ENCODE peak calls at places on chromosomes 11 and 22, in ten cellular contexts. One of them, this sample, is unnamed.

GRCh38 chr22:38180841-38181452 is 683 bp downstream of the PLA2G6 start:
- DNase-seq in CD8-positive, alpha-beta T cell: peak; percentile 34
- DNase-seq in osteoblast: no peak
- DNase-seq in AG04450: no peak
- DNase-seq in coronary artery: no peak
- DNase-seq in GM23338: peak; percentile 49
- DNase-seq in mesendoderm: peak; percentile 53
- DNase-seq in testis: peak; percentile 67
- DNase-seq in Panc1: no peak
- DNase-seq in brain microvascular endothelial cell: no peak
- DNase-seq in this sample: peak; percentile 81

GRCh38 chr22:35846804-35847203 is 129.1 kb downstream of the APOL5 start:
- DNase-seq in testis: no peak
- DNase-seq in CD8-positive, alpha-beta T cell: no peak
- DNase-seq in osteoblast: no peak
- DNase-seq in GM23338: no peak
- DNase-seq in Panc1: no peak
- DNase-seq in AG04450: no peak
- DNase-seq in brain microvascular endothelial cell: no peak
- DNase-seq in coronary artery: no peak
- DNase-seq in mesendoderm: no peak
- DNase-seq in this sample: no peak

GRCh38 chr11:1101318-1102089 is 26.8 kb downstream of the MUC2 start:
- DNase-seq in brain microvascular endothelial cell: no peak
- DNase-seq in GM23338: no peak
- DNase-seq in CD8-positive, alpha-beta T cell: no peak
- DNase-seq in mesendoderm: no peak
- DNase-seq in testis: no peak
- DNase-seq in coronary artery: no peak
- DNase-seq in AG04450: no peak
- DNase-seq in osteoblast: no peak
- DNase-seq in Panc1: no peak
- DNase-seq in this sample: peak; percentile 70

GRCh38 chr11:122115520-122116343 is at the start of gene BLID:
- DNase-seq in coronary artery: no peak
- DNase-seq in osteoblast: no peak
- DNase-seq in GM23338: peak; percentile 88
- DNase-seq in testis: peak; percentile 81
- DNase-seq in Panc1: no peak
- DNase-seq in CD8-positive, alpha-beta T cell: no peak
- DNase-seq in mesendoderm: peak; percentile 70
- DNase-seq in brain microvascular endothelial cell: peak; percentile 60
- DNase-seq in AG04450: no peak
- DNase-seq in this sample: no peak

GRCh38 chr22:30574095-30574981 is at the start of gene GAL3ST1:
- DNase-seq in coronary artery: no peak
- DNase-seq in Panc1: no peak
- DNase-seq in testis: no peak
- DNase-seq in GM23338: peak; percentile 74
- DNase-seq in osteoblast: peak; percentile 83
- DNase-seq in CD8-positive, alpha-beta T cell: no peak
- DNase-seq in brain microvascular endothelial cell: no peak
- DNase-seq in AG04450: no peak
- DNase-seq in mesendoderm: peak; percentile 30
- DNase-seq in this sample: peak; percentile 78

GRCh38 chr11:1122356-1123002 is 35.3 kb upstream of the MUC5AC start:
- DNase-seq in testis: peak; percentile 12
- DNase-seq in coronary artery: no peak
- DNase-seq in brain microvascular endothelial cell: no peak
- DNase-seq in GM23338: no peak
- DNase-seq in osteoblast: peak; percentile 48
- DNase-seq in AG04450: no peak
- DNase-seq in mesendoderm: no peak
- DNase-seq in Panc1: no peak
- DNase-seq in CD8-positive, alpha-beta T cell: no peak
- DNase-seq in this sample: peak; percentile 59

GRCh38 chr22:37559901-37560681 is at the start of gene CDC42EP1:
- DNase-seq in mesendoderm: peak; percentile 84
- DNase-seq in AG04450: no peak
- DNase-seq in osteoblast: peak; percentile 95
- DNase-seq in GM23338: peak; percentile 72
- DNase-seq in CD8-positive, alpha-beta T cell: no peak
- DNase-seq in Panc1: no peak
- DNase-seq in testis: peak; percentile 60
- DNase-seq in brain microvascular endothelial cell: no peak
- DNase-seq in coronary artery: peak; percentile 87
- DNase-seq in this sample: peak; percentile 89

GRCh38 chr11:96044747-96045146 is 120.8 kb upstream of the MTMR2 start:
- DNase-seq in AG04450: no peak
- DNase-seq in testis: no peak
- DNase-seq in CD8-positive, alpha-beta T cell: no peak
- DNase-seq in mesendoderm: no peak
- DNase-seq in Panc1: no peak
- DNase-seq in coronary artery: no peak
- DNase-seq in brain microvascular endothelial cell: no peak
- DNase-seq in GM23338: no peak
- DNase-seq in osteoblast: no peak
- DNase-seq in this sample: no peak

GRCh38 chr11:64093233-64094039 is 57.7 kb downstream of the FLRT1 start:
- DNase-seq in brain microvascular endothelial cell: no peak
- DNase-seq in coronary artery: no peak
- DNase-seq in mesendoderm: no peak
- DNase-seq in GM23338: no peak
- DNase-seq in AG04450: no peak
- DNase-seq in Panc1: no peak
- DNase-seq in testis: peak; percentile 54
- DNase-seq in CD8-positive, alpha-beta T cell: no peak
- DNase-seq in osteoblast: no peak
- DNase-seq in this sample: no peak
- H3K27ac ChIP-seq in brain microvascular endothelial cell: no peak overlapping the region
- H3K27ac ChIP-seq in coronary artery: no peak overlapping the region
- H3K27ac ChIP-seq in mesendoderm: no peak overlapping the region
- H3K27ac ChIP-seq in GM23338: no peak overlapping the region
- H3K27ac ChIP-seq in AG04450: no peak overlapping the region
- H3K27ac ChIP-seq in Panc1: peak overlapping the region; percentile 89
- H3K27ac ChIP-seq in testis: no peak overlapping the region
- H3K27ac ChIP-seq in CD8-positive, alpha-beta T cell: no peak overlapping the region
- H3K27ac ChIP-seq in osteoblast: peak overlapping the region; percentile 77
- H3K27ac ChIP-seq in this sample: no peak overlapping the region

GRCh38 chr22:46350646-46351045 is 15.1 kb downstream of the TRMU start:
- DNase-seq in Panc1: no peak
- DNase-seq in mesendoderm: no peak
- DNase-seq in coronary artery: no peak
- DNase-seq in GM23338: no peak
- DNase-seq in AG04450: no peak
- DNase-seq in testis: no peak
- DNase-seq in CD8-positive, alpha-beta T cell: no peak
- DNase-seq in osteoblast: no peak
- DNase-seq in brain microvascular endothelial cell: no peak
- DNase-seq in this sample: peak; percentile 59

GRCh38 chr22:46350111-46350510 is 14.6 kb downstream of the TRMU start:
- DNase-seq in brain microvascular endothelial cell: no peak
- DNase-seq in testis: no peak
- DNase-seq in coronary artery: no peak
- DNase-seq in mesendoderm: no peak
- DNase-seq in osteoblast: no peak
- DNase-seq in CD8-positive, alpha-beta T cell: no peak
- DNase-seq in Panc1: no peak
- DNase-seq in AG04450: no peak
- DNase-seq in GM23338: no peak
- DNase-seq in this sample: no peak

GRCh38 chr22:46349681-46350080 is 14.2 kb downstream of the TRMU start:
- DNase-seq in mesendoderm: no peak
- DNase-seq in coronary artery: no peak
- DNase-seq in GM23338: no peak
- DNase-seq in testis: no peak
- DNase-seq in AG04450: no peak
- DNase-seq in CD8-positive, alpha-beta T cell: no peak
- DNase-seq in brain microvascular endothelial cell: no peak
- DNase-seq in osteoblast: peak; percentile 88
- DNase-seq in Panc1: no peak
- DNase-seq in this sample: peak; percentile 6

GRCh38 chr22:46348099-46348695 is 12.7 kb downstream of the TRMU start:
- DNase-seq in GM23338: no peak
- DNase-seq in brain microvascular endothelial cell: no peak
- DNase-seq in Panc1: no peak
- DNase-seq in coronary artery: no peak
- DNase-seq in AG04450: no peak
- DNase-seq in CD8-positive, alpha-beta T cell: no peak
- DNase-seq in mesendoderm: no peak
- DNase-seq in testis: no peak
- DNase-seq in osteoblast: peak; percentile 73
- DNase-seq in this sample: peak; percentile 42

DNA sequence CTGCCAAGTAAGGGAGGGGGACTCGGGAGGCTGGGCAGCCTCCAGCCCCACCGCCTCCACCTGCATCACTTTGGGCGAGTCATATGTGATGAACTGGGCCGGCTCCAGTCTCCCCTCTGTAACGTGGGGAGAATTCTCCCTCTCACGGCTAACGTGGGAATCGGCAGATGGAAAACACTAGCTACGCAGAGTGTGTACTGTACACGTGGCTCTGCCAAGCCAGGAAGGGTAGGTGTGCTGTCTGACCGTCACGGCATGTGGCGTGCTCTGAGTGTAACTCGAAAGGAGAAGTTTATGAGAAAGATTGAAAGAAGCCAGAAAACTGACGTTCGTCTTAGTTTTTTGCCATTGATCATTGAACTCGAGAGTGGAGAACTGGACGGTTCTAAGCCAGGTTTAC is 13.7 kb downstream of the TRMU start:
- DNase-seq in coronary artery: no peak
- DNase-seq in testis: no peak
- DNase-seq in mesendoderm: no peak
- DNase-seq in brain microvascular endothelial cell: no peak
- DNase-seq in Panc1: no peak
- DNase-seq in AG04450: no peak
- DNase-seq in osteoblast: peak; percentile 83
- DNase-seq in CD8-positive, alpha-beta T cell: no peak
- DNase-seq in GM23338: no peak
- DNase-seq in this sample: peak; percentile 50
- H3K27ac ChIP-seq in coronary artery: no peak overlapping the region
- H3K27ac ChIP-seq in testis: no peak overlapping the region
- H3K27ac ChIP-seq in mesendoderm: no peak overlapping the region
- H3K27ac ChIP-seq in brain microvascular endothelial cell: no peak overlapping the region
- H3K27ac ChIP-seq in Panc1: no peak overlapping the region
- H3K27ac ChIP-seq in AG04450: no peak overlapping the region
- H3K27ac ChIP-seq in osteoblast: no peak overlapping the region
- H3K27ac ChIP-seq in CD8-positive, alpha-beta T cell: no peak overlapping the region
- H3K27ac ChIP-seq in GM23338: no peak overlapping the region
- H3K27ac ChIP-seq in this sample: no peak overlapping the region

DNA sequence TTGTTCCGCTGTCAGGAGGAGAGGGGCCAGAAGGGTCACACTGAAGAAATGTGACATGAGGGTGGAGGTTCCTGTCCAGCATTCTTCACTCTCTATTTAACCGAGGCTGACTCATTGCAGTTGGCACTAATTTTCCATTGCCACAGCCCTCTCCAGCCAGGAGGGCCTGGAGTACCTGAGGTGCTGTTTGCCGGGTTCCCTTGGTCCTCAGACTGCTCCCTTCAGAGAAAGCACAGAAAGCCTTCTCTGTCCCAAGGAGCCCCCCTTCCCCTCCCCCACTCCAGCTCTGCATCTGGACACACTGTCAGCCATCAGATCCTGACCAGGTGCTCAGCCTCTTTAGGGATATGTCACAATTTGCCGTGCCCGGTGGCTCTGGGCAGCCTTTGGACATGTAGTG is 3.1 kb upstream of the C11orf91 start:
- DNase-seq in Panc1: peak; percentile 68
- DNase-seq in testis: no peak
- DNase-seq in GM23338: no peak
- DNase-seq in CD8-positive, alpha-beta T cell: no peak
- DNase-seq in osteoblast: no peak
- DNase-seq in brain microvascular endothelial cell: no peak
- DNase-seq in mesendoderm: no peak
- DNase-seq in AG04450: no peak
- DNase-seq in coronary artery: no peak
- DNase-seq in this sample: peak; percentile 79
- H3K27ac ChIP-seq in Panc1: peak overlapping the region; percentile 93
- H3K27ac ChIP-seq in testis: no peak overlapping the region
- H3K27ac ChIP-seq in GM23338: no peak overlapping the region
- H3K27ac ChIP-seq in CD8-positive, alpha-beta T cell: no peak overlapping the region
- H3K27ac ChIP-seq in osteoblast: peak overlapping the region; percentile 95
- H3K27ac ChIP-seq in brain microvascular endothelial cell: peak overlapping the region; percentile 95
- H3K27ac ChIP-seq in mesendoderm: no peak overlapping the region
- H3K27ac ChIP-seq in AG04450: no peak overlapping the region
- H3K27ac ChIP-seq in coronary artery: no peak overlapping the region
- H3K27ac ChIP-seq in this sample: peak overlapping the region; percentile 88

GRCh38 chr11:8834379-8834778 is 76.6 kb upstream of the AKIP1 start:
- DNase-seq in testis: no peak
- DNase-seq in AG04450: no peak
- DNase-seq in GM23338: peak; percentile 48
- DNase-seq in Panc1: no peak
- DNase-seq in osteoblast: peak; percentile 56
- DNase-seq in coronary artery: no peak
- DNase-seq in mesendoderm: peak; percentile 66
- DNase-seq in CD8-positive, alpha-beta T cell: no peak
- DNase-seq in brain microvascular endothelial cell: no peak
- DNase-seq in this sample: no peak

GRCh38 chr11:8839957-8840945 is 70.7 kb upstream of the AKIP1 start:
- DNase-seq in Panc1: no peak
- DNase-seq in brain microvascular endothelial cell: no peak
- DNase-seq in testis: peak; percentile 79
- DNase-seq in coronary artery: no peak
- DNase-seq in GM23338: peak; percentile 50
- DNase-seq in AG04450: no peak
- DNase-seq in osteoblast: no peak
- DNase-seq in mesendoderm: peak; percentile 65
- DNase-seq in CD8-positive, alpha-beta T cell: no peak
- DNase-seq in this sample: no peak

GRCh38 chr11:8841899-8842298 is 69.1 kb upstream of the AKIP1 start:
- DNase-seq in coronary artery: no peak
- DNase-seq in brain microvascular endothelial cell: no peak
- DNase-seq in mesendoderm: no peak
- DNase-seq in Panc1: no peak
- DNase-seq in testis: no peak
- DNase-seq in GM23338: no peak
- DNase-seq in CD8-positive, alpha-beta T cell: no peak
- DNase-seq in AG04450: no peak
- DNase-seq in osteoblast: no peak
- DNase-seq in this sample: no peak

GRCh38 chr11:8838248-8838647 is 72.7 kb upstream of the AKIP1 start:
- DNase-seq in testis: no peak
- DNase-seq in coronary artery: no peak
- DNase-seq in CD8-positive, alpha-beta T cell: no peak
- DNase-seq in osteoblast: no peak
- DNase-seq in AG04450: peak; percentile 93
- DNase-seq in brain microvascular endothelial cell: peak; percentile 59
- DNase-seq in mesendoderm: no peak
- DNase-seq in Panc1: no peak
- DNase-seq in GM23338: no peak
- DNase-seq in this sample: no peak

DNA sequence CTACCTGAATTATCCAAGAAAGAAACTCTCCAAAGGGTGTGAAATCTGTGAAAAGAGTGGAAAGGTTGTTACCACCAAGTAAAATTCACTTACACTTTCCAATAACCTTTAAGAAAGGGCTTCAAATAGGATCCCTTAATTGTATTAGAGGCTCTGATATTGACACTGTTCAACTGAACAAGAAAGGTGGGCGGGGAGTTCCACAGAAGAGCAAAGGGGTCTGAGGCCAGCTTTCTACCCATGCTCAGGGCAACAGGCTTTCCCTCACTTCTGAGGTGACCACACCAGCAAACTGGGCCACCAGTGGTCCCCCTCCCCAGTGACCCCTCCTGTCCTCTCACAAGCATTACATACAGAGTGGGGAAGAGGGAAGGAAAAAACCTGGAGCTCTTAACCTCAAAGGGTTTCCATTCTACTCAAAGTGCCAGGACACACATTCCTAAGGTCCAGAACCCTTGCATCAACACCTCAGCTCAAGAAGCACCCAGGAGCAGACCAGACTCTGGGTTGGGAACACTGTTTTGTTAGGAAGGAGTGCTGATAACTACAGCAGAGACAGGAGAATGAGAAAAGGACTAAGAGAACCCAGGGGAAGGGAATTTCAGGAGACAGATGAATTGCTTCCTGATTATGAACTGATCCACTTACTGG is 71.6 kb upstream of the AKIP1 start:
- DNase-seq in osteoblast: no peak
- DNase-seq in CD8-positive, alpha-beta T cell: no peak
- DNase-seq in testis: no peak
- DNase-seq in coronary artery: no peak
- DNase-seq in mesendoderm: peak; percentile 78
- DNase-seq in Panc1: no peak
- DNase-seq in GM23338: peak; percentile 42
- DNase-seq in brain microvascular endothelial cell: no peak
- DNase-seq in AG04450: no peak
- DNase-seq in this sample: no peak
- H3K27ac ChIP-seq in osteoblast: no peak overlapping the region
- H3K27ac ChIP-seq in CD8-positive, alpha-beta T cell: no peak overlapping the region
- H3K27ac ChIP-seq in testis: no peak overlapping the region
- H3K27ac ChIP-seq in coronary artery: no peak overlapping the region
- H3K27ac ChIP-seq in mesendoderm: peak overlapping the region; percentile 40
- H3K27ac ChIP-seq in Panc1: peak overlapping the region; percentile 64
- H3K27ac ChIP-seq in GM23338: peak overlapping the region; percentile 57
- H3K27ac ChIP-seq in brain microvascular endothelial cell: no peak overlapping the region
- H3K27ac ChIP-seq in AG04450: peak overlapping the region; percentile 65
- H3K27ac ChIP-seq in this sample: peak overlapping the region; percentile 32

This sample was measured in kidney.